ENCODE peak calls at places on chromosomes 4 and X, in nine cellular contexts. F is uterus, W is stomach, N is fibroblast of the aortic adventitia, U is fibroblast of mammary gland, M is omental fat pad, B is GM13976, R is HFF-Myc, P is GM23338. H is an unnamed sample.

GRCh38 chr4:181911420-181911819 is 331.8 kb upstream of the TENM3 start:
- DNase-seq in F (no peak), U (peak), P (no peak), M (no peak), W (no peak), N (peak), R (no peak), B (no peak), H (no peak)

GRCh38 chr4:135122457-135122856 is 920.9 kb upstream of the PABPC4L start:
- DNase-seq in R (no peak), B (no peak), F (no peak), P (no peak), M (no peak), N (no peak), W (no peak), U (no peak), H (no peak)

GRCh38 chrX:3699841-3700381 is 13.5 kb downstream of the PRKX start:
- DNase-seq in N (peak), P (no peak), R (no peak), F (no peak), M (no peak), U (peak), B (no peak), W (no peak), H (no peak)

GRCh38 chr4:155973639-155974475 is 20.2 kb upstream of the CTSO start:
- DNase-seq in N (peak), R (no peak), W (no peak), B (no peak), U (peak), P (peak), F (no peak), M (no peak), H (no peak)

GRCh38 chr4:61254406-61254805 is 54.3 kb downstream of the ADGRL3 start:
- DNase-seq in W (no peak), B (no peak), R (no peak), P (no peak), U (no peak), N (no peak), F (no peak), M (no peak), H (no peak)

GRCh38 chrX:3548743-3549441 is 164.6 kb downstream of the PRKX start:
- DNase-seq in F (no peak), W (no peak), B (no peak), N (peak), M (no peak), P (peak), R (no peak), U (peak), H (no peak)

GRCh38 chr4:120870279-120870673 is 52.2 kb downstream of the PRDM5 start:
- DNase-seq in B (no peak), N (no peak), P (peak), M (no peak), R (no peak), W (no peak), F (no peak), U (no peak), H (no peak)

GRCh38 chr4:163866728-163867313 is 372.3 kb downstream of the TMA16 start:
- DNase-seq in F (no peak), B (no peak), W (no peak), R (no peak), U (peak), N (no peak), P (no peak), M (no peak), H (no peak)

GRCh38 chrX:8738588-8739189 is 6.8 kb upstream of the ANOS1 start:
- DNase-seq in M (no peak), P (peak), B (peak), F (no peak), N (peak), W (peak), R (no peak), U (peak), H (peak)

GRCh38 chr4:68228568-68228967 is 16.9 kb downstream of the TMPRSS11B start:
- DNase-seq in P (no peak), B (no peak), N (no peak), W (no peak), R (no peak), U (no peak), F (no peak), M (no peak), H (no peak)

GRCh38 chrX:7586126-7586525 is 256.8 kb upstream of the VCX start:
- DNase-seq in W (no peak), P (peak), R (peak), N (peak), U (peak), M (no peak), F (no peak), B (peak), H (peak)

GRCh38 chr4:87073187-87073569 is 138.4 kb downstream of the AFF1 start:
- DNase-seq in W (no peak), F (no peak), P (no peak), N (no peak), R (no peak), M (no peak), B (no peak), U (no peak), H (no peak)

GRCh38 chrX:139204903-139205667 is 325.5 kb upstream of the F9 start:
- DNase-seq in B (peak), F (peak), R (no peak), W (peak), U (no peak), N (peak), P (peak), M (no peak), H (peak)

GRCh38 chr4:186878203-186878800 is 154.6 kb upstream of the FAT1 start:
- DNase-seq in W (no peak), P (no peak), R (peak), M (no peak), F (no peak), U (no peak), N (no peak), B (no peak), H (no peak)

GRCh38 chr4:39362827-39363226 is 3.3 kb downstream of the RFC1 start:
- DNase-seq in R (no peak), P (no peak), F (no peak), B (no peak), M (no peak), U (no peak), W (no peak), N (no peak), H (no peak)

GRCh38 chr4:185256444-185256843 is 47.0 kb downstream of the SNX25 start:
- DNase-seq in F (no peak), R (no peak), M (no peak), B (no peak), N (peak), P (no peak), W (no peak), U (peak), H (no peak)

GRCh38 chr4:113684534-113685091 is 76.9 kb downstream of the CAMK2D start:
- DNase-seq in W (peak), M (no peak), F (peak), U (peak), R (no peak), N (peak), B (no peak), P (peak), H (no peak)
- TF ChIP-seq CTCF in W (peak), M (no peak), F (peak), U (peak), R (peak), N (peak), B (no peak), P (no peak), H (no peak)

GRCh38 chrX:154724999-154725756 is 25.7 kb downstream of the GAB3 start:
- DNase-seq in W (no peak), B (no peak), U (no peak), R (no peak), P (peak), N (no peak), M (no peak), F (no peak), H (no peak)
- TF ChIP-seq CTCF in W (no peak), B (no peak), U (no peak), R (no peak), P (no peak), N (no peak), M (no peak), F (no peak), H (no peak)

GRCh38 chr4:136749988-136750387 is 782.3 kb downstream of the PCDH18 start:
- DNase-seq in P (no peak), B (no peak), M (no peak), W (no peak), U (no peak), F (no peak), R (no peak), N (no peak), H (no peak)

GRCh38 chr4:136748777-136749176 is 783.5 kb downstream of the PCDH18 start:
- DNase-seq in B (no peak), U (no peak), P (no peak), N (no peak), W (no peak), M (no peak), F (no peak), R (no peak), H (no peak)

GRCh38 chr4:136748165-136748564 is 784.1 kb downstream of the PCDH18 start:
- DNase-seq in F (no peak), P (no peak), U (no peak), B (no peak), R (no peak), W (no peak), N (peak), M (no peak), H (no peak)

GRCh38 chr4:136750898-136751297 is 781.4 kb downstream of the PCDH18 start:
- DNase-seq in B (no peak), F (no peak), R (no peak), U (peak), P (no peak), N (peak), M (no peak), W (no peak), H (no peak)

DNA sequence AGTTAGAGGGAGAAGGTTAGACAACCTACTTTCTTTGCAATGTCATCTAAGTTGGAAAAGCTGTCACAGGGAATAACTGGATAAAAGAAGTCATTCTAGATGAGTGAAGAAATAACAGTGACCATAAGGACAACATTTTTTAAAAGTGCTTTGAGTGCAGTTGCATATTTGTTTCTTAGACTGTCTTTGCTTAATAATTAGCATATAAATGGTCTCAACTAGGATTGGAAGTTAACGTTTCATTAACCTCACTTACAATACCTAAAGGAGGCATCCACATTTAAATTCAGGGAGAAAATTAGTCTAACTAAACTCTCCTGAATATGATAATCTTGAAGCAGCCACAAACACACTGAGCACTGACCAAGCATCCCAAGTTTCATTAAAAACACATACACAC is 780.8 kb downstream of the PCDH18 start:
- DNase-seq in U (no peak), R (no peak), F (no peak), P (no peak), M (no peak), N (no peak), W (no peak), B (no peak), H (no peak)
- TF ChIP-seq CTCF in U (no peak), R (no peak), F (no peak), P (no peak), M (no peak), N (no peak), W (no peak), B (no peak), H (no peak)

GRCh38 chr4:80127870-80128419 is 54.9 kb upstream of the ANTXR2 start:
- DNase-seq in B (no peak), U (no peak), F (no peak), N (no peak), P (no peak), R (no peak), W (no peak), M (no peak), H (no peak)

GRCh38 chr4:80128941-80129340 is 55.9 kb upstream of the ANTXR2 start:
- DNase-seq in M (no peak), U (no peak), W (no peak), P (no peak), R (no peak), F (no peak), N (no peak), B (no peak), H (no peak)

GRCh38 chr4:80125252-80126177 is 52.5 kb upstream of the ANTXR2 start:
- DNase-seq in F (no peak), N (peak), U (peak), P (peak), R (peak), B (no peak), M (no peak), W (no peak), H (peak)

GRCh38 chr4:80126435-80126834 is 53.4 kb upstream of the ANTXR2 start:
- DNase-seq in R (no peak), P (no peak), U (no peak), F (no peak), B (no peak), N (no peak), M (no peak), W (no peak), H (no peak)

DNA sequence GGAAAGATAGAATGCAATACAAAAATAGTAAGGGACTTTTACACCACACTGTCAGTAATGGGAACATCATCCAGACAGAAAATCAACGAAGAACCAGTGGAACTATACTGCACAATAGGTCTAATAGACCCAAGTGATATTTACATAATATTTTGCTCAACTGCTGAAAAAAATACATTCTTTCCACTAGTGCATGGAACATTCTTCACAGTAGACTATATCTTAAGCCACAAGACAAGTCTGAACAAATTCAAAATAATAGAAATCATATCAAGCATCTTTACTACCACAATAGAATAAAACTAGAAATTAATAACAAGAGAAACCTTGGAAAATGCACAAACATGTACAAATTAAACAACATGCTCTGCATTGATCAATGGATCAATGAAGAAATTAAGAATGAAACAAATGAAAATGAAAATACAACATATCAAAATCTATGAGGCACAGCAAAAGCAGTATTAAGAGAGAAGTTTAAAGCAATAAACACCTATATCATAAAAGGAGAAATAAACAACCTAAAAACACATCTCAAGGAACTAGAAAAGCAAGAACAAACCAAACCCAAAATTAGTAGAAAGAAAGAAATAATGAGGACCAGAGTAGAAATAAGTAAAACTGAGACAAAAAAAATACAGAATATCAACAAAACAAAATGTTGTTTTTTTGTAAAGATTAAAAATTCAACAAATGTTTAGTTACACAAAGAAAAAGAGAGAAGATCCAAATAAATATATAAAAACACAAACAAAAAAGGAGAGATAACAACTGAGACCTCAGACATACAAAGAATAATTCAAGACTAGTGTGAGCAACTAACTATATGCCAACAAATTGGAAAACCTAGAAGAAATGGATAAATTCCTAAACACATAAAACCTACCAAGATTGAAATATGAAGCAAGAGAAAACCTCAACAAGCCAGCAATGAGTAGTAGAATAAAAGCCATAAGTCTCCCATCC is 51.5 kb upstream of the ANTXR2 start:
- DNase-seq in M (no peak), W (no peak), F (no peak), U (no peak), N (no peak), B (no peak), R (no peak), P (no peak), H (no peak)
- TF ChIP-seq CTCF in M (no peak), W (no peak), F (no peak), U (no peak), N (no peak), B (no peak), R (no peak), P (no peak), H (no peak)

DNA sequence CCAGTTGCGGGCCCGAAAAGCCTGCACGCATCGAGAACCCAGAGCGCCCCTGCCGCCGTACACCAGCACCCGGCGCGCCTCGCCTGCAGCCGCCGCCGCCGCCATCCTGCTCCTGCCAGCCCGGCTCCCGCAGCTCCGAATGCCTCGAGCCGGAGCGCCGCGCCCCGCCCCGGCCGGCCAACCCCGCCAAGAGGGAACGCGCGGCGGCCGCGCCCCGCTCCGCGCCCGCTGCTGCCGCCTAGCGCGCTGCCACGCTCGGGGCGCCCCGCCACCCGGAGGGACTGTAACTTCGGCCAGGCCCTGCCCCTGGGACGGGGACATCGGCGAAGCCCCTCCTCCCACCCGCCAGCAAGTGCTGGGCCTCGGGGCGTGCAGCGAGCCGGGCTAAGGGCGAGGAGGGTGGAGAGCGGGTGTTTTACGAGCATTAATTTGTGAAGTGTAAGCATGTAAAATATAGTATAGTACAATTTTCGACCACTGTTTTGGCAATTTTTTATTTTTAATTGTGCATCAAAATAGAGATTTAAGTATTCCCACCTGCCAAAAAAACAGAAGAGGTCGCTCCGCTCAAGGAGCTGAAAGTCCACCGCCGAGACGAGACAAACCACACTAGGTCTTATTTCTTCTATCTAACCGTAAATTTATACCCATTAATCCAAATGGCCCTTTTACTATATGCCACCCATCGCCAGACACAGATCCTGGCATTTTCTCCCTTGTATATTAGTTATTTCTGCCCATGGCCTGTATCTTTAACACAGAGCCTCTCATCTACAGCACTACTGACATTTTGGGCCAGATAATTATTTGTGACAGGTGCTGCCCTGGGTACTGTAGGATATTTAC is at the start of gene QDPR:
- DNase-seq in W (peak), P (peak), B (peak), F (peak), N (peak), R (no peak), U (peak), M (peak), H (peak)
- TF ChIP-seq CTCF in W (peak), P (peak), B (peak), F (peak), N (peak), R (peak), U (no peak), M (no peak), H (no peak)

DNA sequence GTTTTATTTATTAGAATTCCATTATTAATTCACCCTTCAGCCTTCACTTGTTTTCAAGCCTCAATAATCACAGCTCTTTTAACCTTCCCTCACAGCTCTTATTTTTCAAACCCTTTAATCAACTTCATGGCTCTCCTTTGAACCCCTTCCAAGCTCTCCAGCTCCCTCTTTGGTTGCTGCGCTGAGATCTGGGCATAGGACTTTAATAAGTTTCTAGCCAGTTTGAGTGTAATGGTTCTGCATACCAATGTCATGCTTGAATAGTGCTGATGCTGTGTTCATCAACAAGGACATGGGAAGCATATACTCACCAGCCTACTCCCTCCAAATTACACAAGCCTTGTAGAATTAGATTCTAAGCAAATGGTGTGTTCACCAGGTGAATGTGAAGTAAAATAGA is 3.5 kb upstream of the RNF212 start:
- DNase-seq in B (no peak), U (peak), N (peak), P (no peak), M (no peak), W (no peak), R (no peak), F (no peak), H (no peak)
- TF ChIP-seq CTCF in B (no peak), U (no peak), N (peak), P (no peak), M (no peak), W (no peak), R (no peak), F (no peak), H (no peak)

GRCh38 chr4:52979020-52979419 is 116.9 kb downstream of the RASL11B start:
- DNase-seq in P (peak), R (no peak), F (no peak), U (peak), W (no peak), B (no peak), M (no peak), N (no peak), H (no peak)
- TF ChIP-seq CTCF in P (peak), R (no peak), F (no peak), U (no peak), W (no peak), B (no peak), M (no peak), N (no peak), H (no peak)

H was measured in endothelial cell.